ENCODE peak calls at places on chromosomes 11 and 22, in four cellular contexts. K, Q, C and A are unnamed samples.
A peak's percentile ranks its signal among the peaks of the same experiment; 100 is the strongest.

GRCh38 chr11:126465573-126466287 is 110.2 kb downstream of the ST3GAL4 start:
- DNase-seq in K (no peak), Q (no peak), C (no peak), A (no peak)

GRCh38 chr22:28750471-28750881 is 8.6 kb downstream of the HSCB start:
- DNase-seq in K (no peak), Q (no peak), C (no peak), A (no peak)

GRCh38 chr11:67372993-67373915 is at the start of gene CLCF1:
- DNase-seq in K (peak; percentile 68), Q (peak; percentile 85), C (peak; percentile 86), A (peak; percentile 57)

GRCh38 chr11:131386408-131386807 is 16.0 kb downstream of the NTM start:
- DNase-seq in K (no peak), Q (no peak), C (no peak), A (no peak)

GRCh38 chr11:11265994-11266606 is 87.0 kb downstream of the CSNK2A3 start:
- DNase-seq in K (no peak), Q (peak; percentile 31), C (peak; percentile 64), A (peak; percentile 18)

GRCh38 chr11:103676413-103676812 is 360.0 kb upstream of the DDI1 start:
- DNase-seq in K (no peak), Q (no peak), C (no peak), A (no peak)

GRCh38 chr11:75547617-75548054 is 14.4 kb upstream of the SERPINH1 start:
- DNase-seq in K (no peak), Q (no peak), C (peak; percentile 89), A (no peak)

GRCh38 chr11:111999111-111999510 is 26.1 kb upstream of the DLAT start:
- DNase-seq in K (no peak), Q (no peak), C (no peak), A (no peak)

GRCh38 chr11:17273668-17274321 is 2.7 kb upstream of the NUCB2 start:
- DNase-seq in K (no peak), Q (no peak), C (no peak), A (no peak)

GRCh38 chr11:88204353-88204752 is 29.1 kb upstream of the RAB38 start:
- DNase-seq in K (no peak), Q (no peak), C (no peak), A (no peak)

GRCh38 chr11:38060930-38061329 is 1462.9 kb upstream of the RAG2 start:
- DNase-seq in K (no peak), Q (no peak), C (no peak), A (no peak)

GRCh38 chr11:697811-698311 is 2.2 kb downstream of the TMEM80 start:
- DNase-seq in K (no peak), Q (no peak), C (no peak), A (no peak)

GRCh38 chr22:39475337-39475736 is 18.5 kb downstream of the MGAT3 start:
- DNase-seq in K (no peak), Q (no peak), C (no peak), A (no peak)

GRCh38 chr11:23990346-23990745 is 506.5 kb upstream of the LUZP2 start:
- DNase-seq in K (no peak), Q (no peak), C (no peak), A (no peak)

GRCh38 chr11:46674463-46675287 is 25.7 kb downstream of the ARHGAP1 start:
- DNase-seq in K (no peak), Q (no peak), C (no peak), A (peak; percentile 38)

GRCh38 chr11:18285841-18286240 is 19.8 kb downstream of the SAA1 start:
- DNase-seq in K (no peak), Q (no peak), C (no peak), A (no peak)

GRCh38 chr11:20563871-20564270 is 35.5 kb upstream of the SLC6A5 start:
- DNase-seq in K (no peak), Q (no peak), C (no peak), A (no peak)

GRCh38 chr11:1825039-1825740 is 9.6 kb upstream of the SYT8 start:
- DNase-seq in K (no peak), Q (no peak), C (peak; percentile 85), A (no peak)

GRCh38 chr22:19455585-19456370 is 8.3 kb upstream of the C22orf39 start:
- DNase-seq in K (no peak), Q (no peak), C (no peak), A (no peak)

GRCh38 chr11:72568861-72569260 is 105.4 kb downstream of the PDE2A start:
- DNase-seq in K (no peak), Q (no peak), C (no peak), A (no peak)

GRCh38 chr11:64510759-64511158 is 80.3 kb upstream of the SLC22A12 start:
- DNase-seq in K (no peak), Q (no peak), C (no peak), A (no peak)

GRCh38 chr22:27654536-27655445 is 146.8 kb downstream of the MN1 start:
- DNase-seq in K (no peak), Q (no peak), C (no peak), A (no peak)

GRCh38 chr11:29300441-29300840 is 716.4 kb downstream of the KCNA4 start:
- DNase-seq in K (no peak), Q (no peak), C (no peak), A (no peak)

GRCh38 chr11:86484164-86484794 is 109.6 kb downstream of the CCDC81 start:
- DNase-seq in K (no peak), Q (no peak), C (peak; percentile 91), A (no peak)

GRCh38 chr11:123302751-123303195 is 107.7 kb upstream of the CLMP start:
- DNase-seq in K (no peak), Q (no peak), C (no peak), A (no peak)

GRCh38 chr11:44316388-44317240 is 6.7 kb upstream of the ALX4 start:
- DNase-seq in K (no peak), Q (no peak), C (no peak), A (no peak)

GRCh38 chr11:93775289-93775688 is 8.8 kb upstream of the MED17 start:
- DNase-seq in K (no peak), Q (no peak), C (no peak), A (no peak)

GRCh38 chr11:48169706-48170105 is 46.9 kb upstream of the OR4B1 start:
- DNase-seq in K (no peak), Q (no peak), C (no peak), A (no peak)

GRCh38 chr11:111561801-111562325 is 21.3 kb downstream of the LAYN start:
- DNase-seq in K (no peak), Q (no peak), C (no peak), A (no peak)

GRCh38 chr11:27861706-27862430 is 161.6 kb upstream of the BDNF start:
- DNase-seq in K (no peak), Q (no peak), C (no peak), A (no peak)

GRCh38 chr11:57179701-57180100 is 2.1 kb upstream of the LRRC55 start:
- DNase-seq in K (no peak), Q (no peak), C (no peak), A (no peak)

GRCh38 chr22:42768385-42769035 is 47.8 kb upstream of the A4GALT start:
- DNase-seq in K (no peak), Q (no peak), C (no peak), A (no peak)

GRCh38 chr11:15073361-15074205 is at the start of gene CALCB:
- DNase-seq in K (no peak), Q (no peak), C (no peak), A (peak; percentile 20)

GRCh38 chr11:118287006-118287405 is 17.5 kb upstream of the CD3E start:
- DNase-seq in K (no peak), Q (no peak), C (no peak), A (no peak)

DNA sequence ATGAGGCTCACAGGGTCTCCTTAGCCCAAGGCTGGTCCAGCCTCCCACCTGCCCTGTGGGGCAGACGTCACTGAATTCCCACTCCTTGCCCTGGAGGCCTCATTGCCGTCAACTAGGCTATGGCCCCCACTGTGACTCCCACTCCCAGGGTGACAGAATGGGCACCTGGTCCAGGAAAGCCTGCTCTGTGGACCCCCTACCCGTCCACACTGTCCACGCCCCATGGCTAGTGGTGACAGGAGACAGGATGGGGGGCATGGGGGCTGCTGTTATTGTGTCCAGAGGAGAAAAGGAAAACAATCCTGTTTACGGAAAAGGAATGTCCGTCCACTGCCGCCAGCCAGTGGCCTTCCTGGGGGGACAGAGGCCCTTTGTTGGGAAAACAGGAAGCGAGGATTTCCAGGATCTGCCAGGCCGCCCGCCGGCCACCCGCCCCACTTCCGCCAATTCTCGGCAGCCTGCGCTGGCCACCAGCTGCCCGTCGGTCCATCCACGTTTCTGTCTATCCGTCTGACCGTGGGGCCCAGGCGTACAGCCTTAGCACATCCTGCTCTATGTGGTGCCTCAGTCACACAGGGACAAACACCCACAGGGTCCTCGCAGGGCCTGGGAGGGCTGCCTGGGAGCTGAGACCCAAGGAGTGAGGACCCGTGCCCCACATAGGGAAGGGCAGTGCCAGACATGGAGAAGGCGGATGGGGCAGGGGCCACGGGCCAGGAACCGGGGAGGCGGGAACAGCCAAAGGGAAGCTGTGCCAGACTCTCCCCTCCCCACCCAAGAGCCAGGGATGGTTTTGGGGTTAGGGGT is 19.5 kb downstream of the CRELD2 start:
- DNase-seq in K (no peak), Q (no peak), C (no peak), A (no peak)
- H3K27ac ChIP-seq in K (peak overlapping the region; percentile 94), Q (peak overlapping the region; percentile 92), C (no peak overlapping the region), A (peak overlapping the region; percentile 99)

DNA sequence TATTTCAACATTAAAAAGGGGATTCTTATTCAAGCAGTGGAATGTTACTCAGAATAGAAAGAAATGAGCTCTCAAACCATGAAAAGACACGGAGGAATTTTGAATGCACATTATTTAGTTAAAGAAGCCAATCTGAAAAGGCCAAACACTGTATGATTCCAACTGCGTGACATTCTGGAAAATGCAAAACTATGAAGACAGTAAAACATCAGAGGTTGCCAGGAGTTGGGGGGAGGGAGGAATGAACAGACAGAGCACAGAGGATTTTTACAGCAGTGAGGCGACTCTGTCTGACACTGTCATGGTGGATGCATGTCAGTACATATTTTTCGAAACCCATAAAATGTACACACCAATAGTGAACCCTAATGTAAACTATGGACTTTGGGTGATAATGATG is 22.9 kb upstream of the THY1 start:
- DNase-seq in K (no peak), Q (no peak), C (no peak), A (no peak)
- H3K27ac ChIP-seq in K (no peak overlapping the region), Q (no peak overlapping the region), C (no peak overlapping the region), A (no peak overlapping the region)

GRCh38 chr11:70281114-70281729 is 10.7 kb downstream of the PPFIA1 start:
- DNase-seq in K (no peak), Q (no peak), C (no peak), A (no peak)
- H3K27ac ChIP-seq in K (no peak overlapping the region), Q (no peak overlapping the region), C (no peak overlapping the region), A (no peak overlapping the region)

GRCh38 chr11:69242583-69242940 is 51.4 kb upstream of the MYEOV start:
- DNase-seq in K (peak; percentile 25), Q (no peak), C (no peak), A (peak; percentile 1)

GRCh38 chr11:69244286-69244685 is 49.7 kb upstream of the MYEOV start:
- DNase-seq in K (peak; percentile 37), Q (no peak), C (no peak), A (no peak)

GRCh38 chr11:69243496-69244200 is 50.3 kb upstream of the MYEOV start:
- DNase-seq in K (peak; percentile 6), Q (no peak), C (no peak), A (no peak)

GRCh38 chr11:69245041-69245440 is 48.9 kb upstream of the MYEOV start:
- DNase-seq in K (peak; percentile 30), Q (no peak), C (no peak), A (no peak)

GRCh38 chr11:69245491-69246345 is 48.2 kb upstream of the MYEOV start:
- DNase-seq in K (peak; percentile 42), Q (no peak), C (no peak), A (no peak)
- H3K27ac ChIP-seq in K (no peak overlapping the region), Q (no peak overlapping the region), C (no peak overlapping the region), A (no peak overlapping the region)